ENCODE peak calls at places on chromosomes 13 and 19, in seven cellular contexts. G is testis, E is right lobe of liver, C is uterus, Z is Peyer's patch, B is ovary, P is GM12878. O is an unnamed sample.

GRCh38 chr19:4441994-4442845 is 15.4 kb downstream of the UBXN6 start:
- DNase-seq in G (no peak), E (no peak), C (no peak), Z (peak; percentile 62), B (no peak), P (no peak), O (no peak)

GRCh38 chr13:34926513-34926912 is 15.6 kb upstream of the NBEA start:
- DNase-seq in G (no peak), E (no peak), C (no peak), Z (no peak), B (no peak), P (no peak), O (no peak)

GRCh38 chr19:50649433-50650391 is at the start of gene C19orf81:
- DNase-seq in G (peak; percentile 68), E (no peak), C (no peak), Z (no peak), B (no peak), P (no peak), O (no peak)

GRCh38 chr13:74761794-74762193 is 627.6 kb upstream of the KLF12 start:
- DNase-seq in G (no peak), E (no peak), C (no peak), Z (no peak), B (no peak), P (no peak), O (no peak)

GRCh38 chr13:97079726-97080125 is 85.5 kb upstream of the OXGR1 start:
- DNase-seq in G (no peak), E (no peak), C (no peak), Z (no peak), B (no peak), P (no peak), O (no peak)

GRCh38 chr13:36673838-36674326 is at the start of gene SERTM1:
- DNase-seq in G (peak; percentile 33), E (no peak), C (peak; percentile 74), Z (no peak), B (no peak), P (no peak), O (no peak)

GRCh38 chr19:32373614-32374295 is 28.3 kb downstream of the ZNF507 start:
- DNase-seq in G (no peak), E (no peak), C (no peak), Z (no peak), B (peak; percentile 20), P (no peak), O (peak; percentile 86)

GRCh38 chr19:39659791-39660190 is 4.1 kb downstream of the LGALS16 start:
- DNase-seq in G (no peak), E (no peak), C (no peak), Z (no peak), B (no peak), P (no peak), O (no peak)

GRCh38 chr13:70473912-70474311 is 365.7 kb upstream of the KLHL1 start:
- DNase-seq in G (no peak), E (no peak), C (no peak), Z (no peak), B (no peak), P (no peak), O (no peak)

GRCh38 chr19:36797786-36798108 is 25.1 kb upstream of the ZNF850 start:
- DNase-seq in G (no peak), E (no peak), C (no peak), Z (no peak), B (no peak), P (no peak), O (no peak)

GRCh38 chr19:36796714-36796999 is 24.1 kb upstream of the ZNF850 start:
- DNase-seq in G (no peak), E (no peak), C (no peak), Z (no peak), B (no peak), P (no peak), O (no peak)
- H3K27ac ChIP-seq in G (peak overlapping the region; percentile 71), E (no peak overlapping the region), C (peak overlapping the region; percentile 71), Z (peak overlapping the region; percentile 38), B (peak overlapping the region; percentile 29), P (peak overlapping the region; percentile 42), O (peak overlapping the region; percentile 68)

GRCh38 chr19:18785179-18786124 is 5.7 kb downstream of the COMP start:
- DNase-seq in G (peak; percentile 84), E (peak; percentile 61), C (peak; percentile 81), Z (peak; percentile 55), B (peak; percentile 68), P (no peak), O (peak; percentile 40)
- H3K27me3 ChIP-seq in G (no peaks in the 10 kb centered on the region), E (peaks cover 35% of the 10 kb centered on the region), C (peaks cover 31% of the 10 kb centered on the region), Z (peaks cover 37% of the 10 kb centered on the region), B (peaks cover 9% of the 10 kb centered on the region), P (peaks cover 12% of the 10 kb centered on the region), O (peaks cover 27% of the 10 kb centered on the region)

GRCh38 chr19:9789066-9789465 is 20.5 kb upstream of the ZNF846 start:
- DNase-seq in G (peak; percentile 35), E (no peak), C (no peak), Z (no peak), B (no peak), P (no peak), O (no peak)

GRCh38 chr19:9792191-9793050 is 23.9 kb upstream of the ZNF846 start:
- DNase-seq in G (peak; percentile 97), E (peak; percentile 95), C (peak; percentile 92), Z (peak; percentile 99), B (peak; percentile 95), P (peak; percentile 51), O (peak; percentile 96)

GRCh38 chr19:9793051-9793591 is 24.6 kb upstream of the ZNF846 start:
- DNase-seq in G (peak; percentile 65), E (peak; percentile 66), C (no peak), Z (peak; percentile 61), B (peak; percentile 69), P (no peak), O (no peak)

GRCh38 chr19:9796113-9796773 is 22.6 kb downstream of the FBXL12 start:
- DNase-seq in G (peak; percentile 93), E (peak; percentile 61), C (peak; percentile 82), Z (peak; percentile 83), B (peak; percentile 72), P (peak; percentile 66), O (peak; percentile 81)

DNA sequence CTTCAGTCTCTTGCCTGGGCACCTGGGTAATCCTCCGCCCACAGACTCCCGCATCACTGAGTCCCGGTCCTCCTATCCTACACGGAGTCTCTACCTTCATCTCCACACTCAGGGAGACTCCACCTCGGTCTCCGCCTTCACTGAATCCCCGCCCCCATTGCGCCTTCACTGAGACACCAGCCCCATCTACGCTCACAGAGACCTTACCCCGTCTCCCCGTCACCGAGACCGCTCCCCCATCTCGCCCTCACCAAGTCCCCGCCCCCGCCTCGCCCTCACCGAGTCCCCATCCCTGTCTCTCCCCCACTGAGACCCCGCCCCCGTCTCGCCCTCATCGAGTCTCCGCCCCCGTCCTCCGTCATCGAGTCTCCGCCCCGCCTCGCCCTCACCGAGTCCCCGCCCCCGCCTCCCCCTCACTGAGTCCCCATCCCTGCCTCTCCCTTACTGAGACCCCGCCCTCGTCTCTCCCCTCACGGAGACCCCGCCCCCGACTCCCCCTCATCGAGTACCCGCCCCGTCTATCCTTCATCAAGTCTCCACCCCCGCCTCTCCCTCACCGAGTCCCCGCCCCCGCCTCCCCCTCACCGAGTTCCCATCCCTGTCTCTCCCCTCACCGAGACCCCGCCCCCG is 23.1 kb upstream of the ZNF846 start:
- DNase-seq in G (peak; percentile 98), E (peak; percentile 98), C (peak; percentile 95), Z (peak; percentile 97), B (peak; percentile 97), P (peak; percentile 44), O (peak; percentile 99)
- TF ChIP-seq POLR2A in G (no peak), E (no peak), C (peak; percentile 61), Z (peak; percentile 8), B (peak; percentile 72), P (no peak), O (peak; percentile 82)

GRCh38 chr19:3150739-3151329 is 15.0 kb downstream of the GNA15 start:
- DNase-seq in G (no peak), E (no peak), C (no peak), Z (no peak), B (no peak), P (no peak), O (no peak)
- H3K27ac ChIP-seq in G (no peak overlapping the region), E (no peak overlapping the region), C (no peak overlapping the region), Z (no peak overlapping the region), B (no peak overlapping the region), P (no peak overlapping the region), O (no peak overlapping the region)

GRCh38 chr19:1745589-1746031 is 7.7 kb upstream of the ONECUT3 start:
- DNase-seq in G (no peak), E (no peak), C (no peak), Z (no peak), B (no peak), P (no peak), O (no peak)

GRCh38 chr19:1742989-1743696 is 10.2 kb upstream of the ONECUT3 start:
- DNase-seq in G (no peak), E (no peak), C (no peak), Z (no peak), B (no peak), P (no peak), O (no peak)

GRCh38 chr19:1746401-1747284 is 6.7 kb upstream of the ONECUT3 start:
- DNase-seq in G (no peak), E (no peak), C (no peak), Z (no peak), B (no peak), P (no peak), O (no peak)

GRCh38 chr19:1744133-1744665 is 9.1 kb upstream of the ONECUT3 start:
- DNase-seq in G (no peak), E (no peak), C (no peak), Z (no peak), B (no peak), P (no peak), O (no peak)

DNA sequence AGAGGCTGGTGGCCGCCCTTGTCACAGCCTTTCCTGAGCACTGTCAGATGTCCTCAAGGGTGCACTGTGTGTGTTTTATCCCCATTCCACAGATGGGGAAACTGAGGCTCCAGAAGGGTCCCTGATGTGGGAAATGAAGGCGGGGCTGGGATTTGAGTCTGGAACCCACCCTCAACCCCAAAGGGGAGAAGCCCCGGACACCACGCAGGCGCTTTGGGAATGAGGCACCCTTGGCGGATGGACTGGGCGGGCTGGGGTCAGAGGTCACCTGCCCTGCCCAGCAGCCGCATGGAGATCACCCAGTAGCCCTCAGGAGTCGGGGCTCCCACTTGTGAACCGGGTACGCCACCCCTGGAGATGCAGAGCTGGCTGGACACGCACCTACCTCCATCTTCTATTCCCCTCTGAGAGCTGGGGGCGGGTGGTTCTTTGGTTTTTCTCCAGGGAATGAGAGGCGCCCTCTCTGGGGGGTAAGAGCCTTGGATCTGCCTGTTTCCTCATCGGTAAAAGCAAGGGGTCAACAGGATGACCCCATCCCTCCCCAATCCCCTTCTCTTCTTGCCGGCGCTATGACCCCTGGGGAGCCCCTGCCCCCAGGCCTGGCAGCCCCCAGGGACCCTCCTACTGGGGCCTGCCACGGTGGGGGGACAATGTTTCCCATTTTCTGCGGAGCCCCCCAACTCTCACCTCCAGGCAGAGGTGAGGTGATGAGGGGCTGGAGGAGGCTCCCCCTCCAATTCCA is 8.3 kb upstream of the ONECUT3 start:
- DNase-seq in G (no peak), E (no peak), C (no peak), Z (no peak), B (no peak), P (no peak), O (no peak)
- H3K27me3 ChIP-seq in G (no peaks in the 10 kb centered on the region), E (peaks cover 32% of the 10 kb centered on the region), C (peaks cover 22% of the 10 kb centered on the region), Z (peaks cover 52% of the 10 kb centered on the region), B (peaks cover 4% of the 10 kb centered on the region), P (peaks cover 15% of the 10 kb centered on the region), O (peaks cover 45% of the 10 kb centered on the region)

GRCh38 chr13:110006304-110006703 is 219.9 kb upstream of the IRS2 start:
- DNase-seq in G (no peak), E (peak; percentile 44), C (peak; percentile 27), Z (no peak), B (no peak), P (no peak), O (peak; percentile 50)
- TF ChIP-seq POLR2A in G (no peak), E (no peak), C (no peak), Z (no peak), B (no peak), P (no peak), O (no peak)

GRCh38 chr19:12984143-12984627 is 11.1 kb upstream of the NFIX start:
- DNase-seq in G (no peak), E (no peak), C (no peak), Z (no peak), B (no peak), P (no peak), O (no peak)
- H3K27ac ChIP-seq in G (no peak overlapping the region), E (no peak overlapping the region), C (no peak overlapping the region), Z (peak overlapping the region; percentile 88), B (no peak overlapping the region), P (no peak overlapping the region), O (peak overlapping the region; percentile 48)